ENCODE peak calls at places on chromosomes 6 and 20, in four cellular contexts. V, T, W and C are unnamed samples.

GRCh38 chr6:40181367-40181766 is 247.1 kb upstream of the MOCS1 start:
- DNase-seq in V (no peak), T (no peak), W (no peak), C (no peak)

GRCh38 chr6:123908813-123909212 is 105.1 kb downstream of the NKAIN2 start:
- DNase-seq in V (no peak), T (no peak), W (no peak), C (no peak)

GRCh38 chr6:34584694-34585093 is 28.6 kb upstream of the SPDEF start:
- DNase-seq in V (no peak), T (no peak), W (no peak), C (no peak)

GRCh38 chr20:48912065-48912464 is 9.4 kb upstream of the ARFGEF2 start:
- DNase-seq in V (peak), T (no peak), W (no peak), C (no peak)

GRCh38 chr6:3592371-3592941 is 135.6 kb upstream of the SLC22A23 start:
- DNase-seq in V (no peak), T (no peak), W (no peak), C (no peak)

GRCh38 chr20:15063077-15063476 is 725.7 kb upstream of the FLRT3 start:
- DNase-seq in V (no peak), T (no peak), W (no peak), C (no peak)

GRCh38 chr6:159163901-159164370 is 5.3 kb upstream of the FNDC1 start:
- DNase-seq in V (no peak), T (no peak), W (no peak), C (no peak)

GRCh38 chr6:54097753-54098152 is 13.5 kb upstream of the MLIP start:
- DNase-seq in V (no peak), T (no peak), W (no peak), C (no peak)

GRCh38 chr6:44072959-44073611 is 54.2 kb downstream of the MRPL14 start:
- DNase-seq in V (peak), T (peak), W (peak), C (peak)

GRCh38 chr6:39061182-39061581 is 12.6 kb downstream of the GLP1R start:
- DNase-seq in V (no peak), T (no peak), W (no peak), C (no peak)

GRCh38 chr6:44386929-44387345 is 569 bp upstream of the CDC5L start:
- DNase-seq in V (peak), T (no peak), W (peak), C (no peak)

GRCh38 chr6:7389162-7389450 is 436 bp downstream of the CAGE1 start:
- DNase-seq in V (no peak), T (no peak), W (no peak), C (no peak)

GRCh38 chr6:98871057-98871456 is 36.7 kb downstream of the POU3F2 start:
- DNase-seq in V (no peak), T (no peak), W (no peak), C (no peak)

GRCh38 chr6:149223120-149223775 is 94.3 kb upstream of the TAB2 start:
- DNase-seq in V (no peak), T (no peak), W (no peak), C (no peak)

DNA sequence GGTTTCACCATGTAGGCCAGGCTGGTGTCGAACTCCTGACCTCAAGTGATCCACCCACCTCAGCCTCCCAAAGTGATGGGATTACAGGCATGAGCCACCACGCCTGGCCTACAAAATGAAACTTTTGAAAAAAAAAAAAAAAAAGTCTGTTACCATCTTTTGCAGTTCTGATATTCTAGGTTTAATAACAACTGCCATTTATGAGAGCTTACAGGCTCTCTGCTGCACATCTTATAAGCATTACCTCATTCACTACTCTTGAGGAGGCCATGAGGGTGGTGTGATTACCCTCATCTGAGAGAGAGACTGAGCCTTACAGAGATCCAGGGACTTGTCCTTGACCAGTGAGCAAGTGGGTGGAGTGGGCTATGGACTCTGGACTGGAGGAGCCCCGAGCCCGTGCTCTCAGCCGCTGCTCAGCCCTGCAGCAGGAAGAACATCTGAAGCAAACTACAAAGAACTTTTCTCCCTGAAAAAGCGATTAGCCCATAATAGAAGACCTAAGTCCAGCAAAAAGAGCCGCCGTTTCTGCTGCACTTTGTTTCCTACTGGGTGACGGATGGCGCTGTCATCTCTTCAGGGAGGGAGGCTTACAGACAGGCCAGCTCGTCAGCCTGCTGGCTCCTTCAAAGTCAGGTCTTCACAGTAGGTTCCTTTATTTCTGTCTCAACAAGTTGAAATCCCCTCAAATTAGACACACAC is 119.8 kb upstream of the AKAP12 start:
- DNase-seq in V (no peak), T (no peak), W (no peak), C (peak)
- TF ChIP-seq CTCF in V (no peak), T (no peak), W (no peak), C (no peak)

GRCh38 chr6:29968130-29968529 is 25.8 kb downstream of the HLA-A start:
- DNase-seq in V (no peak), T (no peak), W (no peak), C (no peak)
- TF ChIP-seq CTCF in V (no peak), T (no peak), W (no peak), C (no peak)

DNA sequence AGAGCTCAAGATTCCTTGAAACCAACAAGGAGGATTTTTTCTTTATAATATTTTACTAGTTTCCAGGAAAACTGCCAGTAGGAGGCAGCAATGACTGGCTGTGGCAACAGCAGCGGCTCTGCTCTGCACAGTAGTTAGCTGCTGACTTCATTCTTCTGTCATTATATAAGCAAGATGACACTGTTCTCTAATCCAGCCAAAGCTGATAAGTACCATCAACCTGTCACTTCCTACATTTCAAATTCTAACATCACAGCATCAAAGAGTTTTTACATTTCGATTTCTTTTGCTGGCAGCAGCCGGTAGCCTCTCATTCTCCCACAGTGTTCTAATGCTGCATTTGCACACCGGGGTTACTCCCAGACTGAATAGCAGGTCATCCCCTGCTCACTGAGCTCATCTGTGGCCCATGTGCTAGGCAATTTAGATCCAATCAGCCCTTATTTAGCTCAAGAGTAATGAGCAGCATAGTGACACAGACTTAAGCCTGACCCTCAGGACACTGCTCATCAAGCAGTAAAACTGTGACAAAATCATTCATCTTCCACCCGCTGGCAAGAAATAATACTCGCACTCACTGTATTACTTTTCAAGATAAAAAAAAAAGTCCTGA is 67.8 kb downstream of the MMS22L start:
- DNase-seq in V (peak), T (peak), W (no peak), C (peak)
- TF ChIP-seq CTCF in V (peak), T (no peak), W (peak), C (peak)

DNA sequence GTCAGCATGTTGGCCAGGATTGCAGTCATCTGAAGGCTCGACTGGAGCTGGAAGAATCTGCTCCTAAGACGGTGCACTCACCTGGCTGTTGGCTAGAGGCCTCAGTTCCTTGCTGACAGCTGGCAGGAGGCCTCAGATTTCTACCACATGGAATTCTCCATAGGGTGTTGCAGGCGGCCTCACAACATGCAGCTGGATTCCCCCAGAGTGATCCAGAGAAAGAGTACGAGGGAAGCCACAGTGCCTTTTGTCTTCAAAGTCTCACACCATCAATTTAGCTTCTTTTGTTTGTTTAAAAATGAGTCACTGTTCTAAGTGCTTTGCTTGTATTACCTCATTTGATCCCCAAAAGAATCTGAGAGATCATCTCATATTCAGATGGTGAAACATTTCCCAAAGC is 65.5 kb upstream of the FYN start:
- DNase-seq in V (no peak), T (no peak), W (no peak), C (no peak)
- TF ChIP-seq CTCF in V (no peak), T (no peak), W (no peak), C (no peak)

DNA sequence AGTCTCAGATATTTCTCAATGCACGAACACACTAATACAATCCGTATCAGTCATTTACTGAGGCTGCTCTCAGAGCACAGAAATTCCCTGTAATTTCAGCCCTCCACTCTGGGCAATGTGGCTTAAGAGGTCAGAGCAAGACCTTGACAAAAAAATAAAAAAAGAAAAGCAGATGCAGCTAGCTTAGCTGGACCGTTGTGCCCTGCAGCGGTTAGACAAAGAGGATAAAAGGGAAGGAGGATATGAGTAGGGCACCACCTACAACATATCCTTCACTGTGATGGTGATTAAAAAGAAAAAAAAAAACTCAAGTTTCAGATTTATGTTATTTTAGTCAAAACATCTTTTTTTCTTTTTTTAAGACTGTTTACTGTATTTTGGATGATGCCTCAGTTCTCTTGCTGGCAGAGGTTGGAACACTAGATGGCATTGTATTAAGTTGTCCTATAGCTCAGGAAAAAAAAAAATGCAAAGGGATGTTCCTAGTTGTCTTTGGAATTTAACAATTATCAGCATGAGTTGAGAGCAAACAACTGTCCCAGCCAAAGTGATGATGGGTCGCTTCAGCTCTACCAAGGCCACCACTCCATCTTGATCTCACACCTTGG is 59.9 kb downstream of the ANKEF1 start:
- DNase-seq in V (no peak), T (no peak), W (no peak), C (no peak)
- TF ChIP-seq CTCF in V (no peak), T (no peak), W (no peak), C (no peak)